ENCODE peak calls at places on chromosomes 1 and 21, in seven cellular contexts. One of them, this sample, is unnamed. For H3K9me3, the result is how much of the 10 kb centered on the place peaks cover.

GRCh38 chr1:75632350-75632949 is 21.5 kb upstream of the SLC44A5 start:
- DNase-seq in right atrium auricular region: no peak
- DNase-seq in breast epithelium: no peak
- DNase-seq in mucosa of descending colon: peak
- DNase-seq in CD4-positive, CD25-positive, alpha-beta regulatory T cell: no peak
- DNase-seq in fibroblast of lung: peak
- DNase-seq in adrenal gland: no peak
- DNase-seq in this sample: no peak

GRCh38 chr1:240306673-240307072 is 215.0 kb downstream of the FMN2 start:
- DNase-seq in fibroblast of lung: peak
- DNase-seq in adrenal gland: no peak
- DNase-seq in CD4-positive, CD25-positive, alpha-beta regulatory T cell: no peak
- DNase-seq in right atrium auricular region: no peak
- DNase-seq in breast epithelium: no peak
- DNase-seq in mucosa of descending colon: no peak
- DNase-seq in this sample: no peak

GRCh38 chr1:12556368-12556930 is 61.6 kb downstream of the DHRS3 start:
- DNase-seq in right atrium auricular region: peak
- DNase-seq in adrenal gland: peak
- DNase-seq in mucosa of descending colon: peak
- DNase-seq in CD4-positive, CD25-positive, alpha-beta regulatory T cell: no peak
- DNase-seq in fibroblast of lung: peak
- DNase-seq in breast epithelium: peak
- DNase-seq in this sample: no peak

GRCh38 chr1:234773936-234774677 is 164.1 kb upstream of the IRF2BP2 start:
- DNase-seq in adrenal gland: no peak
- DNase-seq in fibroblast of lung: no peak
- DNase-seq in CD4-positive, CD25-positive, alpha-beta regulatory T cell: no peak
- DNase-seq in mucosa of descending colon: peak
- DNase-seq in breast epithelium: no peak
- DNase-seq in right atrium auricular region: peak
- DNase-seq in this sample: no peak

GRCh38 chr1:65812065-65812464 is 19.4 kb downstream of the PDE4B start:
- DNase-seq in mucosa of descending colon: peak
- DNase-seq in fibroblast of lung: peak
- DNase-seq in right atrium auricular region: no peak
- DNase-seq in adrenal gland: peak
- DNase-seq in CD4-positive, CD25-positive, alpha-beta regulatory T cell: no peak
- DNase-seq in breast epithelium: no peak
- DNase-seq in this sample: no peak

GRCh38 chr1:110829955-110830553 is 42.9 kb upstream of the CD53 start:
- DNase-seq in right atrium auricular region: no peak
- DNase-seq in mucosa of descending colon: peak
- DNase-seq in fibroblast of lung: peak
- DNase-seq in breast epithelium: no peak
- DNase-seq in adrenal gland: no peak
- DNase-seq in CD4-positive, CD25-positive, alpha-beta regulatory T cell: peak
- DNase-seq in this sample: no peak

GRCh38 chr1:201403359-201403758 is 4.2 kb upstream of the LAD1 start:
- DNase-seq in right atrium auricular region: no peak
- DNase-seq in mucosa of descending colon: no peak
- DNase-seq in breast epithelium: no peak
- DNase-seq in adrenal gland: no peak
- DNase-seq in fibroblast of lung: no peak
- DNase-seq in CD4-positive, CD25-positive, alpha-beta regulatory T cell: no peak
- DNase-seq in this sample: no peak

GRCh38 chr1:222331765-222332164 is 216.1 kb downstream of the HHIPL2 start:
- DNase-seq in right atrium auricular region: no peak
- DNase-seq in CD4-positive, CD25-positive, alpha-beta regulatory T cell: no peak
- DNase-seq in adrenal gland: no peak
- DNase-seq in mucosa of descending colon: no peak
- DNase-seq in fibroblast of lung: peak
- DNase-seq in breast epithelium: no peak
- DNase-seq in this sample: no peak

GRCh38 chr1:12063141-12064072 is at the start of gene TNFRSF8:
- DNase-seq in adrenal gland: no peak
- DNase-seq in CD4-positive, CD25-positive, alpha-beta regulatory T cell: peak
- DNase-seq in fibroblast of lung: peak
- DNase-seq in mucosa of descending colon: no peak
- DNase-seq in right atrium auricular region: no peak
- DNase-seq in breast epithelium: no peak
- DNase-seq in this sample: no peak

GRCh38 chr1:203287896-203288295 is 17.4 kb upstream of the BTG2 start:
- DNase-seq in right atrium auricular region: no peak
- DNase-seq in adrenal gland: no peak
- DNase-seq in fibroblast of lung: no peak
- DNase-seq in mucosa of descending colon: no peak
- DNase-seq in CD4-positive, CD25-positive, alpha-beta regulatory T cell: no peak
- DNase-seq in breast epithelium: no peak
- DNase-seq in this sample: no peak

GRCh38 chr1:175015243-175015642 is 8.0 kb downstream of the MRPS14 start:
- DNase-seq in right atrium auricular region: no peak
- DNase-seq in breast epithelium: no peak
- DNase-seq in CD4-positive, CD25-positive, alpha-beta regulatory T cell: no peak
- DNase-seq in mucosa of descending colon: no peak
- DNase-seq in fibroblast of lung: peak
- DNase-seq in adrenal gland: no peak
- DNase-seq in this sample: no peak

GRCh38 chr1:220001095-220001501 is 45.2 kb downstream of the EPRS1 start:
- DNase-seq in breast epithelium: no peak
- DNase-seq in CD4-positive, CD25-positive, alpha-beta regulatory T cell: no peak
- DNase-seq in right atrium auricular region: no peak
- DNase-seq in fibroblast of lung: peak
- DNase-seq in adrenal gland: no peak
- DNase-seq in mucosa of descending colon: no peak
- DNase-seq in this sample: no peak

GRCh38 chr21:42644223-42645208 is 8.9 kb upstream of the PDE9A start:
- DNase-seq in adrenal gland: peak
- DNase-seq in breast epithelium: no peak
- DNase-seq in right atrium auricular region: no peak
- DNase-seq in fibroblast of lung: peak
- DNase-seq in CD4-positive, CD25-positive, alpha-beta regulatory T cell: no peak
- DNase-seq in mucosa of descending colon: no peak
- DNase-seq in this sample: no peak

GRCh38 chr1:219422811-219423598 is 189.9 kb downstream of the ZC3H11B start:
- DNase-seq in breast epithelium: no peak
- DNase-seq in CD4-positive, CD25-positive, alpha-beta regulatory T cell: no peak
- DNase-seq in fibroblast of lung: peak
- DNase-seq in adrenal gland: no peak
- DNase-seq in mucosa of descending colon: no peak
- DNase-seq in right atrium auricular region: no peak
- DNase-seq in this sample: no peak

GRCh38 chr1:93907718-93908117 is 1.5 kb downstream of the GCLM start:
- DNase-seq in right atrium auricular region: no peak
- DNase-seq in mucosa of descending colon: peak
- DNase-seq in fibroblast of lung: peak
- DNase-seq in breast epithelium: no peak
- DNase-seq in adrenal gland: no peak
- DNase-seq in CD4-positive, CD25-positive, alpha-beta regulatory T cell: no peak
- DNase-seq in this sample: no peak

GRCh38 chr1:236064674-236065508 is at the start of gene NID1:
- DNase-seq in mucosa of descending colon: peak
- DNase-seq in breast epithelium: peak
- DNase-seq in adrenal gland: peak
- DNase-seq in CD4-positive, CD25-positive, alpha-beta regulatory T cell: no peak
- DNase-seq in fibroblast of lung: peak
- DNase-seq in right atrium auricular region: peak
- DNase-seq in this sample: peak

GRCh38 chr1:169623132-169623926 is 6.6 kb downstream of the SELP start:
- DNase-seq in mucosa of descending colon: no peak
- DNase-seq in fibroblast of lung: no peak
- DNase-seq in right atrium auricular region: no peak
- DNase-seq in CD4-positive, CD25-positive, alpha-beta regulatory T cell: no peak
- DNase-seq in adrenal gland: no peak
- DNase-seq in breast epithelium: no peak
- DNase-seq in this sample: no peak

GRCh38 chr1:161080391-161081150 is 8.8 kb downstream of the NECTIN4 start:
- DNase-seq in adrenal gland: no peak
- DNase-seq in fibroblast of lung: peak
- DNase-seq in right atrium auricular region: no peak
- DNase-seq in CD4-positive, CD25-positive, alpha-beta regulatory T cell: no peak
- DNase-seq in breast epithelium: no peak
- DNase-seq in mucosa of descending colon: no peak
- DNase-seq in this sample: no peak

GRCh38 chr1:22787636-22788035 is 77.0 kb downstream of the EPHB2 start:
- DNase-seq in CD4-positive, CD25-positive, alpha-beta regulatory T cell: no peak
- DNase-seq in right atrium auricular region: no peak
- DNase-seq in mucosa of descending colon: no peak
- DNase-seq in breast epithelium: no peak
- DNase-seq in fibroblast of lung: no peak
- DNase-seq in adrenal gland: no peak
- DNase-seq in this sample: no peak

GRCh38 chr1:91165033-91165654 is 143.3 kb upstream of the ZNF644 start:
- DNase-seq in adrenal gland: peak
- DNase-seq in mucosa of descending colon: peak
- DNase-seq in fibroblast of lung: peak
- DNase-seq in right atrium auricular region: peak
- DNase-seq in CD4-positive, CD25-positive, alpha-beta regulatory T cell: peak
- DNase-seq in breast epithelium: peak
- DNase-seq in this sample: peak

GRCh38 chr1:54741531-54741930 is 22.8 kb downstream of the PARS2 start:
- DNase-seq in CD4-positive, CD25-positive, alpha-beta regulatory T cell: no peak
- DNase-seq in fibroblast of lung: no peak
- DNase-seq in adrenal gland: no peak
- DNase-seq in right atrium auricular region: peak
- DNase-seq in breast epithelium: no peak
- DNase-seq in mucosa of descending colon: no peak
- DNase-seq in this sample: no peak

GRCh38 chr1:67717876-67718275 is 32.9 kb downstream of the GADD45A start:
- DNase-seq in adrenal gland: no peak
- DNase-seq in CD4-positive, CD25-positive, alpha-beta regulatory T cell: no peak
- DNase-seq in right atrium auricular region: no peak
- DNase-seq in breast epithelium: no peak
- DNase-seq in fibroblast of lung: peak
- DNase-seq in mucosa of descending colon: peak
- DNase-seq in this sample: no peak

GRCh38 chr1:30043256-30043655 is 680.1 kb downstream of the MATN1 start:
- DNase-seq in breast epithelium: no peak
- DNase-seq in fibroblast of lung: no peak
- DNase-seq in mucosa of descending colon: no peak
- DNase-seq in CD4-positive, CD25-positive, alpha-beta regulatory T cell: no peak
- DNase-seq in adrenal gland: no peak
- DNase-seq in right atrium auricular region: peak
- DNase-seq in this sample: no peak

GRCh38 chr1:13513063-13513884 is 529 bp downstream of the LRRC38 start:
- DNase-seq in CD4-positive, CD25-positive, alpha-beta regulatory T cell: no peak
- DNase-seq in mucosa of descending colon: no peak
- DNase-seq in fibroblast of lung: no peak
- DNase-seq in right atrium auricular region: no peak
- DNase-seq in adrenal gland: no peak
- DNase-seq in breast epithelium: no peak
- DNase-seq in this sample: no peak

GRCh38 chr21:16194851-16195251 is 465.1 kb downstream of the USP25 start:
- DNase-seq in mucosa of descending colon: no peak
- DNase-seq in adrenal gland: no peak
- DNase-seq in fibroblast of lung: peak
- DNase-seq in right atrium auricular region: no peak
- DNase-seq in breast epithelium: no peak
- DNase-seq in CD4-positive, CD25-positive, alpha-beta regulatory T cell: no peak
- DNase-seq in this sample: no peak

GRCh38 chr1:217969428-217969827 is 315.7 kb upstream of the RRP15 start:
- DNase-seq in breast epithelium: no peak
- DNase-seq in right atrium auricular region: no peak
- DNase-seq in CD4-positive, CD25-positive, alpha-beta regulatory T cell: no peak
- DNase-seq in adrenal gland: no peak
- DNase-seq in mucosa of descending colon: no peak
- DNase-seq in fibroblast of lung: no peak
- DNase-seq in this sample: no peak

GRCh38 chr1:235006132-235006721 is 122.4 kb downstream of the TOMM20 start:
- DNase-seq in fibroblast of lung: no peak
- DNase-seq in CD4-positive, CD25-positive, alpha-beta regulatory T cell: no peak
- DNase-seq in breast epithelium: no peak
- DNase-seq in right atrium auricular region: no peak
- DNase-seq in mucosa of descending colon: no peak
- DNase-seq in adrenal gland: no peak
- DNase-seq in this sample: no peak

DNA sequence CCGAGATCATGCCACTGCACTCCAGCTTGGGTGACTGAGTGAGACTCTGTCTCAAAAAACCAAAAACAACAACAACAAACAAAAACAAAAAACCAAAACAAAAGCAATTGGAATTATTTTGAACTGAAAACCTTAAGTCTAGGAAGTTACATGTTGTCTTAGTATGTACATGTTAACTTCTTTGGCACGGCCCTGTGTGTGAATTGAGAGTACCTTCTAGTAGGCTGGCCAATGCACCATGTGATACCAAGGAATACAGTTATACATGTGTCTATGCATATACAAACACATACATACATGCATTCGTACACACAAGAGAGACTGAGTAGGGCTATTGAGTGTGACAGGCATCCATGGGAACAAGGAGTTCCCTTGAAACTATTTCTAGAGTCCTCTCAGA is 18.6 kb downstream of the TPTE start:
- DNase-seq in adrenal gland: no peak
- DNase-seq in CD4-positive, CD25-positive, alpha-beta regulatory T cell: no peak
- DNase-seq in breast epithelium: no peak
- DNase-seq in mucosa of descending colon: no peak
- DNase-seq in right atrium auricular region: no peak
- DNase-seq in fibroblast of lung: no peak
- DNase-seq in this sample: no peak
- H3K9me3 ChIP-seq in adrenal gland: under half
- H3K9me3 ChIP-seq in CD4-positive, CD25-positive, alpha-beta regulatory T cell: under half
- H3K9me3 ChIP-seq in breast epithelium: under half
- H3K9me3 ChIP-seq in mucosa of descending colon: half or more
- H3K9me3 ChIP-seq in right atrium auricular region: under half
- H3K9me3 ChIP-seq in fibroblast of lung: under half
- H3K9me3 ChIP-seq in this sample: under half

GRCh38 chr1:178224358-178224757 is 130.5 kb downstream of the RASAL2 start:
- DNase-seq in breast epithelium: no peak
- DNase-seq in adrenal gland: no peak
- DNase-seq in right atrium auricular region: no peak
- DNase-seq in mucosa of descending colon: no peak
- DNase-seq in fibroblast of lung: no peak
- DNase-seq in CD4-positive, CD25-positive, alpha-beta regulatory T cell: no peak
- DNase-seq in this sample: no peak
- H3K9me3 ChIP-seq in breast epithelium: under half
- H3K9me3 ChIP-seq in adrenal gland: under half
- H3K9me3 ChIP-seq in right atrium auricular region: under half
- H3K9me3 ChIP-seq in mucosa of descending colon: under half
- H3K9me3 ChIP-seq in fibroblast of lung: under half
- H3K9me3 ChIP-seq in CD4-positive, CD25-positive, alpha-beta regulatory T cell: under half
- H3K9me3 ChIP-seq in this sample: under half

DNA sequence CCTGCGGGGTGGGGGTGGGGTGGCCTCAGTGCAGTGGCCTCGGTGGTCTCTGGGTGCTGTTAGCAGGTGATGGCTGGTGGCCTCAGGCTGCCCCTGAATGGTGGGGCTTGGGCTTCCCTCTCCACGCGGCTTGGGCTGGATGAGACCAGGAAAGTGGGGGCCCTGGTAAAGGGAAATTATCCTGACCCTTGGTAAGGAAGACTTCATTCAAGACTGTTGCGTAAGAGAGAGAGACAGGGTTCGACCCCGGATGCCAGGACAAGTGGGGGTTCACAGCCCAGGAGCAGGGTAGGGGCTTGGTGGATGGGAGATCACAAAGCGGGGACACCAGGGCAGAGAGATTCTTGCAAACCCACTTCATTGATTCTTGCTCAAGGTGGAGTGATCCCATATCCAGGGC is 5.5 kb upstream of the TTC34 start:
- DNase-seq in right atrium auricular region: no peak
- DNase-seq in fibroblast of lung: no peak
- DNase-seq in mucosa of descending colon: no peak
- DNase-seq in adrenal gland: no peak
- DNase-seq in breast epithelium: no peak
- DNase-seq in CD4-positive, CD25-positive, alpha-beta regulatory T cell: no peak
- DNase-seq in this sample: no peak
- H3K9me3 ChIP-seq in right atrium auricular region: under half
- H3K9me3 ChIP-seq in fibroblast of lung: under half
- H3K9me3 ChIP-seq in mucosa of descending colon: under half
- H3K9me3 ChIP-seq in adrenal gland: under half
- H3K9me3 ChIP-seq in breast epithelium: under half
- H3K9me3 ChIP-seq in CD4-positive, CD25-positive, alpha-beta regulatory T cell: under half
- H3K9me3 ChIP-seq in this sample: under half

GRCh38 chr1:49340576-49340975 is 563.9 kb upstream of the BEND5 start:
- DNase-seq in mucosa of descending colon: no peak
- DNase-seq in CD4-positive, CD25-positive, alpha-beta regulatory T cell: no peak
- DNase-seq in fibroblast of lung: no peak
- DNase-seq in adrenal gland: no peak
- DNase-seq in breast epithelium: no peak
- DNase-seq in right atrium auricular region: no peak
- DNase-seq in this sample: no peak
- H3K9me3 ChIP-seq in mucosa of descending colon: under half
- H3K9me3 ChIP-seq in CD4-positive, CD25-positive, alpha-beta regulatory T cell: under half
- H3K9me3 ChIP-seq in fibroblast of lung: under half
- H3K9me3 ChIP-seq in adrenal gland: under half
- H3K9me3 ChIP-seq in breast epithelium: under half
- H3K9me3 ChIP-seq in right atrium auricular region: under half
- H3K9me3 ChIP-seq in this sample: under half